ENCODE peak calls at places on chromosome 19, in five cellular contexts. One of them, this sample, is unnamed.
A peak's percentile ranks its signal among the peaks of the same experiment; 100 is the strongest.

GRCh38 chr19:6736169-6736916 is 1.0 kb downstream of the GPR108 start:
- DNase-seq in AG10803: peak; percentile 86
- DNase-seq in astrocyte of the spinal cord: peak; percentile 88
- DNase-seq in neural progenitor cell: peak; percentile 88
- DNase-seq in lower leg skin: peak; percentile 77
- DNase-seq in this sample: peak; percentile 94

GRCh38 chr19:51094696-51095279 is 12.1 kb upstream of the KLK14 start:
- DNase-seq in neural progenitor cell: peak; percentile 84
- DNase-seq in astrocyte of the spinal cord: no peak
- DNase-seq in lower leg skin: no peak
- DNase-seq in AG10803: no peak
- DNase-seq in this sample: peak; percentile 12

GRCh38 chr19:43560687-43561086 is 14.6 kb downstream of the XRCC1 start:
- DNase-seq in astrocyte of the spinal cord: peak; percentile 12
- DNase-seq in neural progenitor cell: no peak
- DNase-seq in AG10803: no peak
- DNase-seq in lower leg skin: no peak
- DNase-seq in this sample: no peak

GRCh38 chr19:31674503-31675186 is 325.4 kb upstream of the TSHZ3 start:
- DNase-seq in lower leg skin: no peak
- DNase-seq in astrocyte of the spinal cord: peak; percentile 66
- DNase-seq in neural progenitor cell: no peak
- DNase-seq in AG10803: peak; percentile 25
- DNase-seq in this sample: no peak

GRCh38 chr19:6677924-6678689 is 8.1 kb upstream of the TNFSF14 start:
- DNase-seq in lower leg skin: no peak
- DNase-seq in AG10803: no peak
- DNase-seq in astrocyte of the spinal cord: no peak
- DNase-seq in neural progenitor cell: peak; percentile 67
- DNase-seq in this sample: peak; percentile 52

GRCh38 chr19:15180451-15181390 is 20.1 kb downstream of the NOTCH3 start:
- DNase-seq in lower leg skin: no peak
- DNase-seq in astrocyte of the spinal cord: no peak
- DNase-seq in neural progenitor cell: peak; percentile 47
- DNase-seq in AG10803: no peak
- DNase-seq in this sample: no peak

GRCh38 chr19:1528596-1529429 is 4.9 kb downstream of the PLK5 start:
- DNase-seq in astrocyte of the spinal cord: no peak
- DNase-seq in neural progenitor cell: no peak
- DNase-seq in lower leg skin: no peak
- DNase-seq in AG10803: no peak
- DNase-seq in this sample: no peak

GRCh38 chr19:5623397-5624153 is 692 bp downstream of the SAFB start:
- DNase-seq in neural progenitor cell: peak; percentile 16
- DNase-seq in AG10803: no peak
- DNase-seq in astrocyte of the spinal cord: no peak
- DNase-seq in lower leg skin: no peak
- DNase-seq in this sample: no peak

GRCh38 chr19:9175326-9175725 is 3.5 kb upstream of the OR7D2 start:
- DNase-seq in AG10803: no peak
- DNase-seq in neural progenitor cell: no peak
- DNase-seq in lower leg skin: no peak
- DNase-seq in astrocyte of the spinal cord: no peak
- DNase-seq in this sample: no peak

GRCh38 chr19:48689438-48689837 is 6.3 kb upstream of the FUT2 start:
- DNase-seq in neural progenitor cell: no peak
- DNase-seq in astrocyte of the spinal cord: no peak
- DNase-seq in lower leg skin: no peak
- DNase-seq in AG10803: no peak
- DNase-seq in this sample: no peak

GRCh38 chr19:41577833-41578232 is 1.9 kb downstream of the CEACAM21 start:
- DNase-seq in astrocyte of the spinal cord: no peak
- DNase-seq in AG10803: no peak
- DNase-seq in neural progenitor cell: no peak
- DNase-seq in lower leg skin: no peak
- DNase-seq in this sample: no peak

GRCh38 chr19:41577144-41577830 is 1.3 kb downstream of the CEACAM21 start:
- DNase-seq in AG10803: no peak
- DNase-seq in astrocyte of the spinal cord: no peak
- DNase-seq in lower leg skin: no peak
- DNase-seq in neural progenitor cell: no peak
- DNase-seq in this sample: no peak

GRCh38 chr19:41578886-41579285 is 2.9 kb downstream of the CEACAM21 start:
- DNase-seq in astrocyte of the spinal cord: no peak
- DNase-seq in neural progenitor cell: no peak
- DNase-seq in AG10803: no peak
- DNase-seq in lower leg skin: no peak
- DNase-seq in this sample: no peak

GRCh38 chr19:41570639-41571112 is 5.3 kb upstream of the CEACAM21 start:
- DNase-seq in lower leg skin: peak; percentile 61
- DNase-seq in neural progenitor cell: peak; percentile 88
- DNase-seq in astrocyte of the spinal cord: peak; percentile 53
- DNase-seq in AG10803: peak; percentile 66
- DNase-seq in this sample: peak; percentile 75

GRCh38 chr19:41575998-41576397 is at the start of gene CEACAM21:
- DNase-seq in neural progenitor cell: no peak
- DNase-seq in lower leg skin: peak; percentile 58
- DNase-seq in astrocyte of the spinal cord: no peak
- DNase-seq in AG10803: no peak
- DNase-seq in this sample: no peak
- H3K4me3 ChIP-seq in neural progenitor cell: no peak within 1 kb of the TSS
- H3K4me3 ChIP-seq in lower leg skin: no peak within 1 kb of the TSS
- H3K4me3 ChIP-seq in astrocyte of the spinal cord: no peak within 1 kb of the TSS
- H3K4me3 ChIP-seq in AG10803: no peak within 1 kb of the TSS
- H3K4me3 ChIP-seq in this sample: no peak within 1 kb of the TSS

GRCh38 chr19:12930002-12930645 is 3.4 kb downstream of the FARSA start:
- DNase-seq in AG10803: no peak
- DNase-seq in lower leg skin: no peak
- DNase-seq in neural progenitor cell: no peak
- DNase-seq in astrocyte of the spinal cord: no peak
- DNase-seq in this sample: no peak
- TF ChIP-seq CTCF in AG10803: no peak
- TF ChIP-seq CTCF in lower leg skin: no peak
- TF ChIP-seq CTCF in neural progenitor cell: no peak
- TF ChIP-seq CTCF in astrocyte of the spinal cord: no peak
- TF ChIP-seq CTCF in this sample: no peak

DNA sequence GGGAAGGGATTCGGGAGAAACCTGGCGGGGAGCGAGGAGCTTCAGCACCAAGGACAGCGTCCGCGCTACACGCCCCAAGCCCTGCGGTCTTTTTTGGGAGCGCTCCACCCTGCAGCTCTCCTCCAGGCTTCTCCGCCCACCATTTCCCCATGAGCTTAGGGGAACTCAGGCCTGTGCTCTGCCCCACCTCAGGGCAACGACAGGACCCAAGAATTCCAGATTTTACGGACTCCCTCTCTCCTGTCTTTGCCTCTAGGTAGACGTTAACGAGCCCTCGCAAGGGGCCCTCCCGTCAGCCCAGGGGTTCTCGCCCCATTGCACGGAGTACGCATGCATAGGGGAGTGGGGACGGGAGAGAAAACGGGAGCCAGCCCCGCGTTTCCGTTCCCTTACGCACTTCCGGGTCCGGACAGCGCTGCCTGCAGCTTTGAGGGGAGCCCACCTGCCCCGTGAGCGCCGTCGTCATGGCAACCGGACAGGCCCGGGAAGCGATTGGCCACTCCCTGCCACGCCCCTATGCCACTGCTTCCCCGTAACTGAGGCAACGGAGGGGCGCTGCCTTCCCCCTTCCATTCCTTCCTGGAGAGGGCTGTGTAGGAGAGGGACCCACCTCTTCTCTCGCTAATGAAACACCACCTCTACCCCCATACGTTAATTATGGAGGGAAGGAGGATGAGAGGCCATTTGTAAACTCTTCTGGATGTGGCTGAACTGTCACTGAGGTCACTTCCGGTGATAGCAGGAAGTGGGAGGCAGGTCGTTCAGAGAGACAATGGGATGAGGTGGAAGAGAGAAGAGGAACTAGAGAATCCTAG is 20.8 kb downstream of the NOVA2 start:
- DNase-seq in AG10803: peak; percentile 43
- DNase-seq in astrocyte of the spinal cord: peak; percentile 22
- DNase-seq in lower leg skin: no peak
- DNase-seq in neural progenitor cell: peak; percentile 96
- DNase-seq in this sample: peak; percentile 72
- H3K4me3 ChIP-seq in AG10803: peak overlapping the region; percentile 29
- H3K4me3 ChIP-seq in astrocyte of the spinal cord: no peak overlapping the region
- H3K4me3 ChIP-seq in lower leg skin: no peak overlapping the region
- H3K4me3 ChIP-seq in neural progenitor cell: peak overlapping the region; percentile 61
- H3K4me3 ChIP-seq in this sample: no peak overlapping the region

DNA sequence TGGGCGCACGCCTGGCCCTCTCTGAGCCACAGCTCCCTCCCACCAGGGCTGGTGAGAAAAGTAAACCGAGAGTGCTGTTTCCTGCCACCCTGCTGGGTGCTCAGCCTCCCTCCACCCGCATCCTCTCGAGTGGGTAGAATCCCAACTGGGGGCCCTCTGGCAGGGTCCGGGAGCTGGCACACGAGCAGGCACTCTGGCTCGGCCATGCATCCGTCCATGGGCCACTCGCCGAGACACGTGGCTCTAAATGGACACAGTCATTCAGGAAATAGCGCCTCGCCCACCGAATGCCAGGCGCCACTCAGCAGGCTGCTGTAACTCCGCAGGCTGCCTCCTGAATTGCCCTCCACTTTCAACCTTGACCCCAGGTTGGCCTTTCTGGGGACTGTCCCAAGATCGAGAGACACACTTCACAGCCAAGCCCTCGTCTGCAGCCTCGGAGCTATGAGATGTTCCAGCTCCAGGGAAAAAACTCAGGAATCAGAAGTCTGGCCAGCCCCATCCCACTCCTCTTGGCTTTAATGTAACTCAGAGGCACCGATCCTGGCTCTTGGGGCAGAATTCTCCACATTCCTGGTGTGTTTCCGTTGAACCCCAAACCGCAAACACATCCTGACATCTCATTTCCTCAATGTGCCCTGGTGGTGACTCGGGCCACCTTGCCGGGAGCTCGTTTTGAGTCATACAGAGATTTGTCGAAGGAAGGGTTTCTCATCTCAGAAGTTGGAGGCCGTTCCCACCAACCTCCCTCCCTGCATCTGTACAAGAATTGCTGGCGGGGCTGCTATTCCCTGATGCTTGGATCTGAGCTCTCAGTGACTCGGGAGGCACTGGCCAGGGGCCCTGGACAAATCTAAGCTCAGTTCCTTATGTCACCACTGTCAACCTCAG is 14.1 kb downstream of the KLF2 start:
- DNase-seq in neural progenitor cell: no peak
- DNase-seq in AG10803: peak; percentile 95
- DNase-seq in lower leg skin: no peak
- DNase-seq in astrocyte of the spinal cord: peak; percentile 94
- DNase-seq in this sample: peak; percentile 88
- TF ChIP-seq CTCF in neural progenitor cell: no peak
- TF ChIP-seq CTCF in AG10803: peak; percentile 35
- TF ChIP-seq CTCF in lower leg skin: no peak
- TF ChIP-seq CTCF in astrocyte of the spinal cord: no peak
- TF ChIP-seq CTCF in this sample: no peak